ENCODE peak calls at places on chromosomes 3 and 15, in four cellular contexts. S is GM12878, Y is K562, D is SK-N-SH. U is an unnamed sample.

GRCh38 chr3:64244011-64244942 is 19.0 kb upstream of the PRICKLE2 start:
- DNase-seq in S (no peak), Y (peak; percentile 3), D (no peak), U (no peak)

GRCh38 chr3:138325990-138326389 is 3.7 kb downstream of the NME9 start:
- DNase-seq in S (no peak), Y (no peak), D (no peak), U (no peak)

GRCh38 chr3:74905478-74905877 is 291.0 kb upstream of the CNTN3 start:
- DNase-seq in S (no peak), Y (no peak), D (no peak), U (no peak)

GRCh38 chr3:196093271-196094111 is 11.6 kb upstream of the TFRC start:
- DNase-seq in S (no peak), Y (no peak), D (no peak), U (no peak)

GRCh38 chr15:65413051-65413759 is 9.5 kb downstream of the IGDCC4 start:
- DNase-seq in S (no peak), Y (no peak), D (no peak), U (no peak)

GRCh38 chr3:25428003-25428861 is at the start of gene RARB:
- DNase-seq in S (no peak), Y (peak; percentile 65), D (peak; percentile 83), U (peak; percentile 35)

GRCh38 chr15:64354683-64355558 is 1.1 kb downstream of the CSNK1G1 start:
- DNase-seq in S (no peak), Y (peak; percentile 21), D (no peak), U (no peak)

GRCh38 chr15:66252411-66253295 is 897 bp downstream of the MEGF11 start:
- DNase-seq in S (no peak), Y (peak; percentile 56), D (peak; percentile 94), U (peak; percentile 75)

GRCh38 chr3:159856496-159857098 is 132.0 kb upstream of the IL12A start:
- DNase-seq in S (no peak), Y (no peak), D (peak; percentile 52), U (no peak)

GRCh38 chr3:193840111-193840641 is 247.2 kb downstream of the OPA1 start:
- DNase-seq in S (no peak), Y (no peak), D (no peak), U (no peak)

DNA sequence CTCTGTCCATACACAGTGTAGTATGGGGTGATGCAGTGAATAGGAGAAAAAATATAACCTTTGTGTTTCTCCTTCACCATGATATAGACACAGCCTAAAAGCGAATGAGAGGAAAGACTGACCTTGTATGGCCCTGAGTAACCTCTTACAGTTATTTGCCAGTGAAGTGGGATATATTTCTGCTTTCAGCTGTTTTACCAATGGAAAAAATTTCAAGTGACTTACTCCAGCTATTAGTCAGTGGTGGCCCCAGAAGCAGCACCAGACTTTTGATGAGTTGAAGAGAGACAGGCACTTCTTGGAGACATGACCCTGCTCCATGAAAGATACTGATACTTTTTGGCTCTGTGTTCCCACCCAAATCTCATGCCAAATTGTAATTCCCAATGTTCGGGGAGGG is 222.8 kb downstream of the ABHD5 start:
- DNase-seq in S (no peak), Y (no peak), D (no peak), U (no peak)
- TF ChIP-seq MAX in S (no peak), Y (no peak), D (no peak), U (no peak)

DNA sequence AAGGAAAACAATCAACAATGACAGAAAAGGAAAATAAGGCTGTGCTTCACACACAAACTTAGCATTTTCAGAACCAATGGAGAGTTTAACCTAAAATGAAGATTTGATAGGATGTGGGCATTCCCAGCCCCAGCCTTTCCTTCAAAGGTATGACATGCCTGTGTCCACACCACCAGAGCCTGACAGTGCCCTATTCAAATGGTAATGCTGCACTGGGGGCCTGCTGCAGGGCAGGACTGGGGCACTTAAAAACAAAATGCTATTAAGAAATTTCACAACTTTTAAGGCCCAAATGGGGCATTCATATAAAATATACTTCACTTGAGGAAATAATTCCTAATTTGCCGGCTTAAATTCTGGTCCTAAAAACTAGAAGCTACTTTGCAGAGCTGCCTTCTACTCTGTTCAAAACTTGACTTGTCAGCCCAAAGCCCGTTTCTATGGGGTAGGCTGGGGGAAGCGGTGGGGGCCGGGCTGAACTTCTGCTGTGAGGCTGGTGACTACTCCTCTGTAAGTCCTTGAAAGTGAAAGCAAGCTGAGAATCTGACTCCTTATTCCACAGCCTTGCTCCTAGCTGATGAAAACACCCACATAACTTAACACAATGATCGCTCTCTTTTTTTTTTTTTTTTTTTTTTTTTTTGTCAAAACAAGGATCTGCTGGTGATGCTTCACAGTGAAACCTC is 31.0 kb upstream of the TKT start:
- DNase-seq in S (no peak), Y (no peak), D (no peak), U (peak; percentile 60)
- TF ChIP-seq USF1 in S (no peak), Y (no peak), D (no peak), U (no peak)

DNA sequence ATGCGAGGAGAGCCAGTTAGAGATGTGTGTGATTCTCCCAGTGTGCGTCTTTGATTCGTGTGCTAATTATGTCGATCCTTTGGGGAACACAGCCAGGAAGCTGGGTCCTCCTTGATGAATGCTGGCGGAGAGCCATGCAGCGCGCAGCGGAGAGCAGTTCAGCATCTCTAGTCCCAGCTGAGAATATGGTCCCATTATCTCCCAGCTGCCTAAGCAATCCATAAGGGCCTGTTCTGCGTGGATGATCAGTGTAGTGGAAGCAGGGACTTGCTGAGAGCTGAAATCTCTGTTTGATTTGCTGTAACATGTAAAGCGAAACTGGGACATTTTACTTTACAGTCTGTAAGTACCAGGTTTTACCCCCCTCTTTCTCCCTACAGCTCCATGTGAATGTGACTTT is 412.7 kb downstream of the CNTN4 start:
- DNase-seq in S (no peak), Y (no peak), D (peak; percentile 33), U (no peak)
- TF ChIP-seq MAX in S (no peak), Y (no peak), D (no peak), U (no peak)

GRCh38 chr15:58174709-58175108 is 36.5 kb downstream of the AQP9 start:
- DNase-seq in S (no peak), Y (no peak), D (no peak), U (no peak)
- TF ChIP-seq USF1 in S (no peak), Y (no peak), D (no peak), U (no peak)

GRCh38 chr3:71725279-71725991 is at the start of gene EIF4E3:
- DNase-seq in S (no peak), Y (peak; percentile 43), D (peak; percentile 93), U (peak; percentile 52)
- TF ChIP-seq MAX in S (no peak), Y (no peak), D (no peak), U (no peak)